ENCODE peak calls at places on chromosomes 4 and X, in four cellular contexts. S is heart left ventricle, I is upper lobe of right lung, B is SJCRH30. E is an unnamed sample. For H3K36me3, the result is how much of the 10 kb centered on the place peaks cover.

GRCh38 chr4:75698162-75698962 is 25.2 kb upstream of the G3BP2 start:
- DNase-seq in S (no peak), I (no peak), B (no peak), E (no peak)

GRCh38 chr4:84750260-84750955 is 167.5 kb downstream of the CDS1 start:
- DNase-seq in S (no peak), I (no peak), B (peak), E (no peak)

GRCh38 chr4:64713256-64713840 is 304.1 kb upstream of the TECRL start:
- DNase-seq in S (no peak), I (no peak), B (no peak), E (no peak)

GRCh38 chr4:55725057-55725456 is 89.0 kb upstream of the NMU start:
- DNase-seq in S (no peak), I (no peak), B (no peak), E (no peak)

GRCh38 chr4:140242357-140243284 is 88.6 kb upstream of the MAML3 start:
- DNase-seq in S (no peak), I (no peak), B (no peak), E (peak)

GRCh38 chr4:141789716-141790115 is 153.3 kb downstream of the IL15 start:
- DNase-seq in S (no peak), I (no peak), B (no peak), E (no peak)

GRCh38 chr4:10343656-10344055 is 113.6 kb downstream of the ZNF518B start:
- DNase-seq in S (no peak), I (no peak), B (peak), E (no peak)

GRCh38 chr4:36348403-36348938 is 67.1 kb downstream of the DTHD1 start:
- DNase-seq in S (no peak), I (no peak), B (no peak), E (no peak)

GRCh38 chrX:136812286-136812685 is 31.6 kb upstream of the ARHGEF6 start:
- DNase-seq in S (no peak), I (no peak), B (no peak), E (no peak)

GRCh38 chrX:69138512-69138911 is 26.7 kb downstream of the PJA1 start:
- DNase-seq in S (no peak), I (no peak), B (no peak), E (no peak)

GRCh38 chrX:14389682-14390081 is 139.7 kb upstream of the GLRA2 start:
- DNase-seq in S (no peak), I (no peak), B (no peak), E (no peak)

GRCh38 chrX:151904989-151905388 is 7.7 kb upstream of the MAGEA4 start:
- DNase-seq in S (no peak), I (no peak), B (no peak), E (no peak)

GRCh38 chr4:158530391-158530790 is 8.7 kb downstream of the RXFP1 start:
- DNase-seq in S (no peak), I (no peak), B (no peak), E (no peak)

GRCh38 chr4:79421483-79421882 is 13.5 kb upstream of the GK2 start:
- DNase-seq in S (no peak), I (no peak), B (no peak), E (no peak)

GRCh38 chr4:3186609-3187008 is 62.4 kb upstream of the MSANTD1 start:
- DNase-seq in S (no peak), I (no peak), B (no peak), E (no peak)

GRCh38 chrX:123138473-123138872 is 45.6 kb upstream of the GRIA3 start:
- DNase-seq in S (no peak), I (no peak), B (no peak), E (no peak)

GRCh38 chrX:77622233-77622632 is 163.8 kb downstream of the ATRX start:
- DNase-seq in S (no peak), I (no peak), B (no peak), E (no peak)
- H3K4me3 ChIP-seq in S (no peak), I (no peak), B (no peak), E (no peak)

DNA sequence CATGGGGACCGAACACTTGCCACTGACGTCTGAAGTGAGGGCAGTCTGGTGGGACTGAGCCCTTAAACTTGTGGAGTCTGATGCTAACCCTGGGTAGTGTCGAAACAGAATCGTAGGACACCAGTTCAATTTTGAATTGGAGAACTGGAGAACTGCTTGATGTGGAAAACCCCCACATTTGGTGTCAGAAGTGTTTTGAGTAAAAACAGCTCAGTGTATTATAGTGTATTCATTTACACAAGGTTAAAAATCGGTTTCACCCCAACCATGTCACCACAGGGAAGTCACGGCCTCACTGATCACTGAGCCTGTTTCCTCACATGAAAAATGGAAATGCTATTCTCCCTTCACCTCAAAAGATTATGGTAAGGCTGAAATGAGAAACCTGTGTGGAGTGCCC is 21.9 kb downstream of the PIN4 start:
- DNase-seq in S (no peak), I (no peak), B (no peak), E (no peak)
- H3K36me3 ChIP-seq in S (under half), I (under half), B (under half), E (under half)

DNA sequence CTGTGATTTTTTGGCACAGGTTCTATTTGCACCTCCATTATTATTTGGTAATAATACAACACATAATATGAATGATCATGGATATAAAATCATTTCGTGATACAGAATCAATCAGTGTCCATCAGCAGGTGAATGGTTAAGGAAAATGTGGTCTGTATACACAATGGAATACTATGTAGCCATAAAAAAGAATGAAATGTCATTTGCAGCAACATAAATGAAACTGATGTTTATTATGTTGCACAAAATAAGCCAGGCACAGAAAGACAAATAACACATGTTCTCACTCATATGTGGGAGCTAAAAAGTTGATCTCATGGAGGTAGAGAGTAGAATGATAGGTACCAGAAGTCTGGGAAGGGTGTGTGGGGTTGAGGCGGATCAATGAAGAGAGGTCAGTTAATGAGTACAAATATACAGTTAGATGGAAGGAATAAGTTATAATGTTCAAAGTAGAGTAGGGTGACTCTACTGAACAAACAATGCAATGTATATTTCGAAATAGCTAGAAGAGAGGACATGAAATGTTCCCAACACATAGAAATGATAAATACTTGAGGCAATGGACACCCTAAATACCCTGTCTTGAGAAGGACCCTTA is 1.1 kb upstream of the SMARCA1 start:
- DNase-seq in S (no peak), I (no peak), B (no peak), E (no peak)
- H3K4me3 ChIP-seq in S (no peak), I (no peak), B (peak), E (no peak)

DNA sequence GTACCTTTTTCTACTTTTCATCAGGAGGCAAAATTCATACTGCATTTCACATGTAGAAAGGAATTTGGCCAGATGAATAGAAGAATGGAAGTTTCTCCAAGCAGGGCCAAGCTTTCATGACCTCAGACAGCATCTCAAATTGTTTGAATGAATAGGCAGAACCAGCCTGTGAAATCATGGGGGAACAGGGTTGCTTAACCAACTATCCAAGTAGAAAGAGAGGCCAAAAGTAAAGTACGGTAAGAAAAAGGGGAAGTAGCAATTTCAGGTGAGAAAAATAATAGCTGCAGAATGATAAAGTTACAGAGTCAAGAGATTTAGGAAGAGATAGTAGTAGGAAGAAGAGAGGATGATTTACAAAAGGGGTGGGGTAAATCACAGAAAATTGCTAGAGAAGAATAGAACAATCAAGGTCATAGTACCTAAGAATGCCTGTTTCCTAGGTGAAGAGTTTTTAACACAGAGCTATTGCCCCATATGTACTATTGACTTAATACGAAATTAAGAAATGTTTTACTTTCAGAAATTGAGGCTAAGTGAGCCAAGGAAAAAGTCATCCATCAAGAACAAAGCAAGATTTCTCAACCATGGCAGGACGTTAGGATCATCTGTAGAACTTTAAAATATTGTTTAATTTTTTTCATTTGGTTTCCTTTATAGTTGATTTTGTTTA is 177.1 kb upstream of the TET2 start:
- DNase-seq in S (no peak), I (no peak), B (no peak), E (no peak)
- H3K36me3 ChIP-seq in S (under half), I (under half), B (under half), E (under half)

GRCh38 chrX:1554469-1555210 is 17.7 kb upstream of the P2RY8 start:
- DNase-seq in S (no peak), I (peak), B (no peak), E (no peak)
- H3K4me3 ChIP-seq in S (no peak), I (no peak), B (no peak), E (no peak)

E was measured in mucosa of descending colon.